ENCODE peak calls at places on chromosomes 7 and 10, in five cellular contexts. Z is NB4, V is NT2/D1, M is stomach, G is sciatic nerve. F is an unnamed sample.
A peak's percentile ranks its signal among the peaks of the same experiment; 100 is the strongest.

GRCh38 chr7:15801565-15801964 is 115.1 kb upstream of the MEOX2 start:
- DNase-seq in Z (no peak), V (no peak), M (no peak), G (no peak), F (no peak)

GRCh38 chr7:52120908-52121307 is 804.3 kb upstream of the COBL start:
- DNase-seq in Z (no peak), V (peak; percentile 47), M (no peak), G (no peak), F (no peak)

GRCh38 chr7:125516194-125516593 is 586.6 kb upstream of the POT1 start:
- DNase-seq in Z (no peak), V (no peak), M (no peak), G (no peak), F (no peak)

GRCh38 chr10:1379601-1380000 is 323.4 kb downstream of the WDR37 start:
- DNase-seq in Z (no peak), V (no peak), M (peak; percentile 24), G (peak; percentile 32), F (no peak)

GRCh38 chr10:68602434-68602833 is 42.3 kb downstream of the TET1 start:
- DNase-seq in Z (no peak), V (no peak), M (no peak), G (no peak), F (no peak)

GRCh38 chr10:64394744-64395143 is 873.5 kb downstream of the REEP3 start:
- DNase-seq in Z (no peak), V (no peak), M (no peak), G (no peak), F (no peak)

GRCh38 chr7:47875998-47876744 is 72.1 kb downstream of the PKD1L1 start:
- DNase-seq in Z (no peak), V (no peak), M (no peak), G (no peak), F (no peak)

GRCh38 chr7:111113263-111114017 is 22.5 kb downstream of the LRRN3 start:
- DNase-seq in Z (no peak), V (no peak), M (no peak), G (no peak), F (no peak)

GRCh38 chr7:147909712-147910111 is 680.9 kb upstream of the C7orf33 start:
- DNase-seq in Z (no peak), V (no peak), M (no peak), G (no peak), F (no peak)

GRCh38 chr7:143305423-143306070 is 10.4 kb upstream of the CLCN1 start:
- DNase-seq in Z (peak; percentile 80), V (no peak), M (peak; percentile 93), G (peak; percentile 89), F (no peak)

GRCh38 chr7:149833495-149834130 is 4.6 kb upstream of the ZNF862 start:
- DNase-seq in Z (no peak), V (no peak), M (no peak), G (peak; percentile 47), F (no peak)

GRCh38 chr10:76141376-76141775 is 710.0 kb downstream of the LRMDA start:
- DNase-seq in Z (no peak), V (no peak), M (no peak), G (no peak), F (no peak)

GRCh38 chr10:3783313-3783689 is 1.7 kb downstream of the KLF6 start:
- DNase-seq in Z (peak; percentile 74), V (no peak), M (peak; percentile 65), G (peak; percentile 70), F (no peak)

GRCh38 chr10:70753841-70754621 is 31.1 kb downstream of the TBATA start:
- DNase-seq in Z (no peak), V (no peak), M (no peak), G (no peak), F (no peak)

GRCh38 chr10:113895018-113895417 is 40.6 kb downstream of the NHLRC2 start:
- DNase-seq in Z (no peak), V (no peak), M (no peak), G (no peak), F (peak; percentile 36)

GRCh38 chr7:2201686-2202360 is 30.9 kb downstream of the MAD1L1 start:
- DNase-seq in Z (no peak), V (no peak), M (no peak), G (peak; percentile 38), F (no peak)

GRCh38 chr10:44906476-44906875 is 4.7 kb upstream of the TMEM72 start:
- DNase-seq in Z (peak; percentile 63), V (no peak), M (no peak), G (no peak), F (no peak)

GRCh38 chr7:12961910-12962309 is 274.5 kb downstream of the ARL4A start:
- DNase-seq in Z (no peak), V (no peak), M (no peak), G (no peak), F (no peak)

GRCh38 chr10:127911218-127911866 is 4.4 kb downstream of the PTPRE start:
- DNase-seq in Z (no peak), V (no peak), M (no peak), G (no peak), F (no peak)

GRCh38 chr7:80135306-80136104 is 874 bp downstream of the GNAI1 start:
- DNase-seq in Z (no peak), V (peak; percentile 16), M (no peak), G (no peak), F (no peak)

F was measured in epithelial cell of prostate.